ENCODE peak calls at places on chromosome 11, in six cellular contexts. A is activated CD8-positive, alpha-beta T cell treated with anti-CD3 and anti-CD28 coated beads for 36 hours; T is AG08395; H is NCI-H1092 treated with DMSO at 0.1 percent for 48 hours; R is osteocyte; F is GDM1. B is an unnamed sample.

GRCh38 chr11:126824035-126824607 is 176.4 kb downstream of the KIRREL3 start:
- DNase-seq in A (no peak), T (no peak), H (peak; percentile 28), R (no peak), F (no peak), B (no peak)

GRCh38 chr11:19076744-19077589 is 16.4 kb upstream of the MRGPRX2 start:
- DNase-seq in A (peak; percentile 73), T (peak; percentile 56), H (peak; percentile 49), R (peak; percentile 89), F (no peak), B (no peak)

GRCh38 chr11:62324738-62325556 is 12.3 kb upstream of the ASRGL1 start:
- DNase-seq in A (peak; percentile 83), T (peak; percentile 40), H (peak; percentile 27), R (no peak), F (peak; percentile 57), B (no peak)

GRCh38 chr11:17985517-17985916 is 27.3 kb downstream of the SERGEF start:
- DNase-seq in A (no peak), T (no peak), H (no peak), R (no peak), F (no peak), B (no peak)

GRCh38 chr11:58688779-58689503 is 42.8 kb downstream of the GLYAT start:
- DNase-seq in A (no peak), T (no peak), H (no peak), R (no peak), F (no peak), B (no peak)

GRCh38 chr11:69524291-69524882 is 42.9 kb downstream of the LINC01488 start:
- DNase-seq in A (no peak), T (peak; percentile 68), H (no peak), R (no peak), F (no peak), B (no peak)

GRCh38 chr11:70545626-70545945 is 147.3 kb downstream of the CTTN start:
- DNase-seq in A (no peak), T (no peak), H (no peak), R (no peak), F (no peak), B (no peak)

GRCh38 chr11:30370164-30370563 is 47.3 kb downstream of the ARL14EP start:
- DNase-seq in A (no peak), T (no peak), H (no peak), R (no peak), F (no peak), B (no peak)

GRCh38 chr11:101915811-101916291 is 471 bp downstream of the ANGPTL5 start:
- DNase-seq in A (no peak), T (peak; percentile 57), H (no peak), R (no peak), F (no peak), B (no peak)

GRCh38 chr11:10809373-10810199 is 860 bp upstream of the EIF4G2 start:
- DNase-seq in A (peak; percentile 58), T (peak; percentile 76), H (peak; percentile 52), R (peak; percentile 90), F (no peak), B (no peak)

GRCh38 chr11:61766353-61766841 is 14.0 kb downstream of the MYRF start:
- DNase-seq in A (no peak), T (no peak), H (no peak), R (no peak), F (no peak), B (no peak)

GRCh38 chr11:64368673-64369074 is 9.7 kb downstream of the RPS6KA4 start:
- DNase-seq in A (no peak), T (no peak), H (no peak), R (no peak), F (no peak), B (no peak)

GRCh38 chr11:35073691-35074382 is 65.1 kb upstream of the CD44 start:
- DNase-seq in A (peak; percentile 45), T (no peak), H (no peak), R (no peak), F (no peak), B (no peak)

GRCh38 chr11:45688472-45689033 is 23.1 kb upstream of the CHST1 start:
- DNase-seq in A (no peak), T (no peak), H (no peak), R (no peak), F (no peak), B (no peak)

GRCh38 chr11:42552786-42553185 is 759.0 kb upstream of the API5 start:
- DNase-seq in A (no peak), T (no peak), H (no peak), R (no peak), F (no peak), B (no peak)

GRCh38 chr11:59528741-59529140 is 17.4 kb downstream of the OR4D9 start:
- DNase-seq in A (no peak), T (no peak), H (no peak), R (no peak), F (no peak), B (no peak)

GRCh38 chr11:72625746-72626636 is 48.2 kb downstream of the PDE2A start:
- DNase-seq in A (no peak), T (peak; percentile 32), H (no peak), R (no peak), F (no peak), B (no peak)

GRCh38 chr11:72821221-72821919 is 7.2 kb downstream of the ATG16L2 start:
- DNase-seq in A (no peak), T (no peak), H (no peak), R (no peak), F (no peak), B (no peak)

GRCh38 chr11:44858796-44859527 is 91.7 kb downstream of the TP53I11 start:
- DNase-seq in A (no peak), T (no peak), H (no peak), R (no peak), F (no peak), B (no peak)

GRCh38 chr11:116513894-116514293 is 258.9 kb downstream of the BUD13 start:
- DNase-seq in A (peak; percentile 52), T (peak; percentile 7), H (no peak), R (no peak), F (peak; percentile 4), B (no peak)

GRCh38 chr11:19316434-19316833 is 75.7 kb upstream of the E2F8 start:
- DNase-seq in A (no peak), T (peak; percentile 15), H (no peak), R (no peak), F (no peak), B (no peak)

GRCh38 chr11:2758751-2759150 is 59.0 kb upstream of the KCNQ1OT1 start:
- DNase-seq in A (no peak), T (no peak), H (no peak), R (peak; percentile 56), F (no peak), B (no peak)

GRCh38 chr11:26442131-26442530 is 110.2 kb downstream of the ANO3 start:
- DNase-seq in A (no peak), T (peak; percentile 80), H (no peak), R (no peak), F (no peak), B (no peak)

GRCh38 chr11:91850533-91851305 is 373.9 kb upstream of the FAT3 start:
- DNase-seq in A (no peak), T (no peak), H (no peak), R (no peak), F (no peak), B (no peak)

GRCh38 chr11:33684003-33684715 is 16.5 kb downstream of the C11orf91 start:
- DNase-seq in A (no peak), T (no peak), H (no peak), R (no peak), F (no peak), B (no peak)

GRCh38 chr11:61966673-61967176 is 709 bp downstream of the FTH1 start:
- DNase-seq in A (peak; percentile 56), T (no peak), H (peak; percentile 40), R (peak; percentile 78), F (no peak), B (no peak)

B was measured in vagina.